ENCODE peak calls at places on chromosomes 6 and 20, in five cellular contexts. V is SK-N-SH, K is H1, Q is HepG2, D is K562. E is an unnamed sample.

GRCh38 chr6:111712398-111712797 is 106.7 kb upstream of the TRAF3IP2 start:
- DNase-seq in V (no peak), K (no peak), Q (no peak), D (no peak), E (no peak)

GRCh38 chr6:34585512-34586045 is 29.4 kb upstream of the SPDEF start:
- DNase-seq in V (no peak), K (no peak), Q (no peak), D (no peak), E (no peak)

GRCh38 chr6:140987364-140988135 is 1145.2 kb upstream of the GJE1 start:
- DNase-seq in V (no peak), K (no peak), Q (no peak), D (no peak), E (no peak)

GRCh38 chr6:31058128-31058894 is 48.0 kb downstream of the MUC22 start:
- DNase-seq in V (peak; percentile 42), K (no peak), Q (peak; percentile 61), D (peak; percentile 68), E (peak; percentile 60)

GRCh38 chr6:170437719-170438401 is 115.2 kb downstream of the PSMB1 start:
- DNase-seq in V (no peak), K (no peak), Q (no peak), D (no peak), E (no peak)

GRCh38 chr6:119834418-119834817 is 484.9 kb upstream of the MAN1A1 start:
- DNase-seq in V (no peak), K (no peak), Q (no peak), D (no peak), E (no peak)

GRCh38 chr6:24936641-24937317 is 1.0 kb upstream of the RIPOR2 start:
- DNase-seq in V (no peak), K (no peak), Q (no peak), D (no peak), E (no peak)

GRCh38 chr6:16562498-16562897 is 198.8 kb downstream of the ATXN1 start:
- DNase-seq in V (no peak), K (no peak), Q (no peak), D (no peak), E (no peak)

GRCh38 chr6:155224031-155224451 is 39.8 kb upstream of the CLDN20 start:
- DNase-seq in V (no peak), K (no peak), Q (peak; percentile 79), D (no peak), E (no peak)
- TF ChIP-seq JUND in V (peak; percentile 66), K (no peak), Q (no peak), D (no peak), E (no peak)

GRCh38 chr20:45104786-45105185 is 3.9 kb upstream of the KCNS1 start:
- DNase-seq in V (no peak), K (no peak), Q (no peak), D (no peak), E (no peak)
- TF ChIP-seq JUND in V (peak; percentile 86), K (no peak), Q (no peak), D (no peak), E (no peak)

DNA sequence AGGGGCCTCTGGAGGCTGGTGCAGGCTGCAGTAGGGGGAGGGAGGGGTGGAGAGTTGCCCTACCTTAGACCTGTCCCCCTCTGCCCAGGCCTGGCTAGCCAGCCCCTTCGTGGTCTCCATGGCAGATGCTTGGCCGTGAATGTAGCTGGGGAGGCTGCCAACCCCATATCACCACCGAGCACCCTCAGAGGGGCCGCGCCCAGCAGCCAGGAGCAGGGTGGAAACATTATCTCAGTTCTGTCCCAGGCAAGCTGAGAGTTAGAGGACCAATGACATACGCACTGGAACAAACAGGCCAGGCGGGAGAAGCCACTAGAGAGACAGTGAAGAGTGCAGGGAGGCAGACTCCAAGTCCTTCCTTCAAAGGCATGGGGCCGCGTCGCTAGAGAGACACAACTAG is 66.5 kb downstream of the LRFN2 start:
- DNase-seq in V (peak; percentile 33), K (no peak), Q (no peak), D (no peak), E (no peak)
- TF ChIP-seq JUND in V (no peak), K (no peak), Q (no peak), D (no peak), E (no peak)

GRCh38 chr6:94401311-94401710 is 982.0 kb upstream of the EPHA7 start:
- DNase-seq in V (no peak), K (no peak), Q (no peak), D (no peak), E (no peak)
- TF ChIP-seq JUND in V (no peak), K (no peak), Q (no peak), D (no peak), E (no peak)

GRCh38 chr6:45344900-45345299 is 16.8 kb downstream of the RUNX2 start:
- DNase-seq in V (no peak), K (no peak), Q (no peak), D (no peak), E (no peak)
- TF ChIP-seq JUND in V (no peak), K (no peak), Q (no peak), D (no peak), E (no peak)

GRCh38 chr6:127162808-127163207 is 44.3 kb downstream of the RSPO3 start:
- DNase-seq in V (no peak), K (no peak), Q (no peak), D (no peak), E (no peak)
- TF ChIP-seq JUND in V (no peak), K (no peak), Q (no peak), D (no peak), E (no peak)

GRCh38 chr20:23856736-23857135 is 22.8 kb downstream of the CST5 start:
- DNase-seq in V (no peak), K (no peak), Q (no peak), D (no peak), E (no peak)
- TF ChIP-seq JUND in V (no peak), K (no peak), Q (no peak), D (no peak), E (no peak)

GRCh38 chr20:25043499-25044260 is 14.3 kb downstream of the ACSS1 start:
- DNase-seq in V (no peak), K (no peak), Q (no peak), D (no peak), E (no peak)
- TF ChIP-seq JUND in V (no peak), K (no peak), Q (no peak), D (no peak), E (no peak)

E was measured in T47D.